ENCODE peak calls at places on chromosomes 6 and 20, in nine cellular contexts. One of them, this sample, is unnamed.
A peak's percentile ranks its signal among the peaks of the same experiment; 100 is the strongest.

GRCh38 chr6:73363537-73363875 is 1.0 kb downstream of the KHDC3L start:
- DNase-seq in tibial artery: no peak
- DNase-seq in mesenchymal stem cell: no peak
- DNase-seq in left ventricle myocardium inferior: no peak
- DNase-seq in naive thymus-derived CD4-positive, alpha-beta T cell: no peak
- DNase-seq in GM12878: no peak
- DNase-seq in GM23248: no peak
- DNase-seq in psoas muscle: no peak
- DNase-seq in endothelial cell of umbilical vein: no peak
- DNase-seq in this sample: no peak

GRCh38 chr20:47784599-47785320 is 521 bp downstream of the SULF2 start:
- DNase-seq in tibial artery: no peak
- DNase-seq in mesenchymal stem cell: peak; percentile 64
- DNase-seq in left ventricle myocardium inferior: peak; percentile 48
- DNase-seq in naive thymus-derived CD4-positive, alpha-beta T cell: no peak
- DNase-seq in GM12878: no peak
- DNase-seq in GM23248: peak; percentile 54
- DNase-seq in psoas muscle: peak; percentile 36
- DNase-seq in endothelial cell of umbilical vein: peak; percentile 47
- DNase-seq in this sample: no peak

GRCh38 chr6:12150812-12151432 is 138.8 kb downstream of the HIVEP1 start:
- DNase-seq in tibial artery: no peak
- DNase-seq in mesenchymal stem cell: peak; percentile 21
- DNase-seq in left ventricle myocardium inferior: no peak
- DNase-seq in naive thymus-derived CD4-positive, alpha-beta T cell: no peak
- DNase-seq in GM12878: no peak
- DNase-seq in GM23248: peak; percentile 25
- DNase-seq in psoas muscle: no peak
- DNase-seq in endothelial cell of umbilical vein: no peak
- DNase-seq in this sample: peak; percentile 40

GRCh38 chr20:17882065-17882833 is 86.3 kb downstream of the SNX5 start:
- DNase-seq in tibial artery: peak; percentile 48
- DNase-seq in mesenchymal stem cell: no peak
- DNase-seq in left ventricle myocardium inferior: no peak
- DNase-seq in naive thymus-derived CD4-positive, alpha-beta T cell: no peak
- DNase-seq in GM12878: no peak
- DNase-seq in GM23248: no peak
- DNase-seq in psoas muscle: no peak
- DNase-seq in endothelial cell of umbilical vein: no peak
- DNase-seq in this sample: no peak

GRCh38 chr6:150241751-150242150 is 98.9 kb downstream of the PPP1R14C start:
- DNase-seq in tibial artery: no peak
- DNase-seq in mesenchymal stem cell: no peak
- DNase-seq in left ventricle myocardium inferior: no peak
- DNase-seq in naive thymus-derived CD4-positive, alpha-beta T cell: peak; percentile 67
- DNase-seq in GM12878: no peak
- DNase-seq in GM23248: no peak
- DNase-seq in psoas muscle: no peak
- DNase-seq in endothelial cell of umbilical vein: no peak
- DNase-seq in this sample: no peak

GRCh38 chr6:25050356-25050755 is 114.6 kb upstream of the RIPOR2 start:
- DNase-seq in tibial artery: no peak
- DNase-seq in mesenchymal stem cell: peak; percentile 92
- DNase-seq in left ventricle myocardium inferior: no peak
- DNase-seq in naive thymus-derived CD4-positive, alpha-beta T cell: peak; percentile 46
- DNase-seq in GM12878: no peak
- DNase-seq in GM23248: peak; percentile 65
- DNase-seq in psoas muscle: no peak
- DNase-seq in endothelial cell of umbilical vein: peak; percentile 90
- DNase-seq in this sample: no peak

GRCh38 chr20:44706371-44707258 is 8.6 kb upstream of the CCN5 start:
- DNase-seq in tibial artery: peak; percentile 98
- DNase-seq in mesenchymal stem cell: no peak
- DNase-seq in left ventricle myocardium inferior: peak; percentile 52
- DNase-seq in naive thymus-derived CD4-positive, alpha-beta T cell: no peak
- DNase-seq in GM12878: no peak
- DNase-seq in GM23248: peak; percentile 93
- DNase-seq in psoas muscle: peak; percentile 75
- DNase-seq in endothelial cell of umbilical vein: no peak
- DNase-seq in this sample: no peak

GRCh38 chr20:63202811-63203526 is 13.0 kb downstream of the YTHDF1 start:
- DNase-seq in tibial artery: no peak
- DNase-seq in mesenchymal stem cell: no peak
- DNase-seq in left ventricle myocardium inferior: no peak
- DNase-seq in naive thymus-derived CD4-positive, alpha-beta T cell: no peak
- DNase-seq in GM12878: no peak
- DNase-seq in GM23248: no peak
- DNase-seq in psoas muscle: no peak
- DNase-seq in endothelial cell of umbilical vein: no peak
- DNase-seq in this sample: no peak

GRCh38 chr20:25257756-25258462 is 10.0 kb downstream of the PYGB start:
- DNase-seq in tibial artery: no peak
- DNase-seq in mesenchymal stem cell: no peak
- DNase-seq in left ventricle myocardium inferior: no peak
- DNase-seq in naive thymus-derived CD4-positive, alpha-beta T cell: no peak
- DNase-seq in GM12878: no peak
- DNase-seq in GM23248: no peak
- DNase-seq in psoas muscle: no peak
- DNase-seq in endothelial cell of umbilical vein: no peak
- DNase-seq in this sample: no peak

DNA sequence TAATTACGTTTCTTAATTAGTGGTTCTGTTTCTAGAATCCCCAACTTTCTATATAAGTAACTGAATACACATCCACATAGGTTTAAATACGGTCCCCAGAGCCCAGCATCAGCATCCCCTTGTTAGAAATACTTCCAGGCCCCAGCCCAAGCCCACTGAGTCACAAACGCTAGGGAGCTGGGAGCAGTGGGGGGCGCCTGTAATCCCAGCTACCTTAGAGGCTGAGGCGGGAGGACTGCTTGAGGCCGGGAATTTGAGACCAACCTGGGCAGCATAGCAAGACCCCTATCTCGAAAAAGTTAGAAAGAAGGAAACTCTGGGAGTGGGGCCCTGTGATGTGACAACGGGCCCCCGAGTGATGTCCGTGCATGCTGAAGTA is 1.3 kb upstream of the PPP1R3G start:
- DNase-seq in tibial artery: no peak
- DNase-seq in mesenchymal stem cell: no peak
- DNase-seq in left ventricle myocardium inferior: no peak
- DNase-seq in naive thymus-derived CD4-positive, alpha-beta T cell: no peak
- DNase-seq in GM12878: no peak
- DNase-seq in GM23248: no peak
- DNase-seq in psoas muscle: no peak
- DNase-seq in endothelial cell of umbilical vein: no peak
- DNase-seq in this sample: no peak
- H3K4me3 ChIP-seq in tibial artery: peak overlapping the region; percentile 85
- H3K4me3 ChIP-seq in mesenchymal stem cell: peak overlapping the region; percentile 82
- H3K4me3 ChIP-seq in left ventricle myocardium inferior: peak overlapping the region; percentile 75
- H3K4me3 ChIP-seq in naive thymus-derived CD4-positive, alpha-beta T cell: no peak overlapping the region
- H3K4me3 ChIP-seq in GM12878: no peak overlapping the region
- H3K4me3 ChIP-seq in GM23248: no peak overlapping the region
- H3K4me3 ChIP-seq in psoas muscle: peak overlapping the region; percentile 84
- H3K4me3 ChIP-seq in endothelial cell of umbilical vein: no peak overlapping the region
- H3K4me3 ChIP-seq in this sample: no peak overlapping the region

DNA sequence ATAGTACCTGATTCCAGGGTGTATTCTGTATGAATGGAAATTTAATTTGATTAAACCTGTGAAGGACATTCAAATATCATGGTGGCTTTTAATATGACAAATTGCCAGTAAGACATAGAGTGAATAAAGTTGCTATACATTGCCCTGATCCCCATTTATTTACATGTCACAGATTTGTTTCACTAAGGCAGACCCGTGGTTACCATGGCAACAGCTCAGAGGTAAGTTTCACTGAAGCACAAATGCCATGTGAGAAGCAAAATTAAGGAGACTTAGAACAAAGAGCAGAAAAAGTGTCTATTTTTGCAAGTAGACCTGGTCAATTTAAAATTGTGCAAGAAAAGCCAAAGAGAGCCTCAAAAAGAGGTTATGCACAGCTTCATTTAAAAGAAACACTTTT is 63.7 kb downstream of the PXDC1 start:
- DNase-seq in tibial artery: no peak
- DNase-seq in mesenchymal stem cell: no peak
- DNase-seq in left ventricle myocardium inferior: no peak
- DNase-seq in naive thymus-derived CD4-positive, alpha-beta T cell: no peak
- DNase-seq in GM12878: no peak
- DNase-seq in GM23248: no peak
- DNase-seq in psoas muscle: no peak
- DNase-seq in endothelial cell of umbilical vein: no peak
- DNase-seq in this sample: no peak
- H3K27ac ChIP-seq in tibial artery: no peak overlapping the region
- H3K27ac ChIP-seq in mesenchymal stem cell: no peak overlapping the region
- H3K27ac ChIP-seq in left ventricle myocardium inferior: no peak overlapping the region
- H3K27ac ChIP-seq in naive thymus-derived CD4-positive, alpha-beta T cell: no peak overlapping the region
- H3K27ac ChIP-seq in GM12878: no peak overlapping the region
- H3K27ac ChIP-seq in GM23248: no peak overlapping the region
- H3K27ac ChIP-seq in psoas muscle: no peak overlapping the region
- H3K27ac ChIP-seq in endothelial cell of umbilical vein: no peak overlapping the region
- H3K27ac ChIP-seq in this sample: no peak overlapping the region

DNA sequence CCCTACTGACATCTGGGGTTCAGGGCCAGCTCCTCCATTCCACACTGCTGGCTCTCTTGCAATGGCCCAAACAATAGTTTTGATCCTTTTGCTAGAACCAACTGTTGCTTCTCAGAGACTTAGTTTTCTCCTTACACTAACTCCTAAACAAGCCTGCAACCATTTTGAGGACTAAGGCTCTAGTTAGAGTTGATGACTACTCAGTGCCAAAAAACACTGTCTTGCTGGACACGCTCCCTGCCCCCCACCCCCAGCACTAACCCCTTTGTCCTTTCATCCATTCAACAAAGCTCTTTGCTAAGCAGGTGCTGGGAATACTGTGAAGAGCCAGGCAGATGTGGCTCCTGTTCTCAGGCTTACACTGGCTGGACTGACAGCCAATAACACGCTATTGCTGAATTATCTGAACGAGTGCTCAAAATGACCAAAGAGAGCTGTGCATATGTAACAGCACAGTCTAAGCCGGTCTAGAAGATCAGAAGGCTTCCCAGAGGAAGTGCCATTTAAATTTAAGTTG is 17.6 kb downstream of the GCLC start:
- DNase-seq in tibial artery: no peak
- DNase-seq in mesenchymal stem cell: no peak
- DNase-seq in left ventricle myocardium inferior: no peak
- DNase-seq in naive thymus-derived CD4-positive, alpha-beta T cell: no peak
- DNase-seq in GM12878: no peak
- DNase-seq in GM23248: no peak
- DNase-seq in psoas muscle: no peak
- DNase-seq in endothelial cell of umbilical vein: no peak
- DNase-seq in this sample: no peak
- H3K4me1 ChIP-seq in tibial artery: no peaks in the 10 kb centered on the region
- H3K4me1 ChIP-seq in mesenchymal stem cell: peaks cover 11% of the 10 kb centered on the region
- H3K4me1 ChIP-seq in left ventricle myocardium inferior: peaks cover 93% of the 10 kb centered on the region
- H3K4me1 ChIP-seq in naive thymus-derived CD4-positive, alpha-beta T cell: no peaks in the 10 kb centered on the region
- H3K4me1 ChIP-seq in GM12878: peaks cover 5% of the 10 kb centered on the region
- H3K4me1 ChIP-seq in GM23248: peaks cover 32% of the 10 kb centered on the region
- H3K4me1 ChIP-seq in psoas muscle: peaks cover 81% of the 10 kb centered on the region
- H3K4me1 ChIP-seq in endothelial cell of umbilical vein: peaks cover 13% of the 10 kb centered on the region
- H3K4me1 ChIP-seq in this sample: no peaks in the 10 kb centered on the region

GRCh38 chr6:30359276-30359675 is 14.3 kb downstream of the RPP21 start:
- DNase-seq in tibial artery: no peak
- DNase-seq in mesenchymal stem cell: no peak
- DNase-seq in left ventricle myocardium inferior: no peak
- DNase-seq in naive thymus-derived CD4-positive, alpha-beta T cell: no peak
- DNase-seq in GM12878: no peak
- DNase-seq in GM23248: no peak
- DNase-seq in psoas muscle: no peak
- DNase-seq in endothelial cell of umbilical vein: no peak
- DNase-seq in this sample: no peak
- H3K4me3 ChIP-seq in tibial artery: no peak overlapping the region
- H3K4me3 ChIP-seq in mesenchymal stem cell: no peak overlapping the region
- H3K4me3 ChIP-seq in left ventricle myocardium inferior: no peak overlapping the region
- H3K4me3 ChIP-seq in naive thymus-derived CD4-positive, alpha-beta T cell: no peak overlapping the region
- H3K4me3 ChIP-seq in GM12878: no peak overlapping the region
- H3K4me3 ChIP-seq in GM23248: no peak overlapping the region
- H3K4me3 ChIP-seq in psoas muscle: no peak overlapping the region
- H3K4me3 ChIP-seq in endothelial cell of umbilical vein: no peak overlapping the region
- H3K4me3 ChIP-seq in this sample: no peak overlapping the region